ENCODE peak calls at places on chromosome 9, in eight cellular contexts. N is mesothelial cell of epicardium; D is lower leg skin; E is PC-3; W is transverse colon; S is A673; C is psoas muscle; T is CD4-positive, alpha-beta T cell. I is an unnamed sample.

GRCh38 chr9:128121924-128122808 is 5.4 kb downstream of the PTGES2 start:
- DNase-seq in N (no peak), D (no peak), E (no peak), W (no peak), S (no peak), C (peak; percentile 46), T (no peak), I (no peak)

GRCh38 chr9:21110708-21111576 is 30.7 kb downstream of the IFNW1 start:
- DNase-seq in N (no peak), D (no peak), E (peak; percentile 79), W (no peak), S (peak; percentile 74), C (no peak), T (no peak), I (no peak)

GRCh38 chr9:106945727-106946690 is 83.0 kb downstream of the ZNF462 start:
- DNase-seq in N (no peak), D (no peak), E (peak; percentile 40), W (no peak), S (no peak), C (no peak), T (no peak), I (no peak)

GRCh38 chr9:88433583-88434240 is 45.5 kb downstream of the SPIN1 start:
- DNase-seq in N (no peak), D (no peak), E (peak; percentile 44), W (no peak), S (peak; percentile 49), C (no peak), T (no peak), I (no peak)

GRCh38 chr9:82993856-82994605 is 68.9 kb downstream of the RASEF start:
- DNase-seq in N (no peak), D (no peak), E (no peak), W (no peak), S (no peak), C (no peak), T (no peak), I (no peak)

GRCh38 chr9:70113403-70114022 is 69.9 kb downstream of the MAMDC2 start:
- DNase-seq in N (no peak), D (peak; percentile 86), E (peak; percentile 53), W (peak; percentile 39), S (peak; percentile 60), C (peak; percentile 68), T (peak; percentile 4), I (peak; percentile 34)

GRCh38 chr9:16871358-16872151 is 1.1 kb upstream of the BNC2 start:
- DNase-seq in N (peak; percentile 70), D (peak; percentile 90), E (peak; percentile 71), W (peak; percentile 44), S (peak; percentile 12), C (peak; percentile 79), T (no peak), I (peak; percentile 52)

GRCh38 chr9:708182-708555 is 133.3 kb upstream of the DMRT1 start:
- DNase-seq in N (no peak), D (no peak), E (no peak), W (no peak), S (no peak), C (no peak), T (no peak), I (no peak)

GRCh38 chr9:87518702-87519335 is 21.2 kb downstream of the DAPK1 start:
- DNase-seq in N (no peak), D (peak; percentile 89), E (no peak), W (peak; percentile 46), S (peak; percentile 89), C (peak; percentile 75), T (no peak), I (peak; percentile 69)

GRCh38 chr9:134955801-134956200 is 38.1 kb upstream of the FCN1 start:
- DNase-seq in N (no peak), D (peak; percentile 70), E (no peak), W (no peak), S (no peak), C (peak; percentile 41), T (no peak), I (no peak)

GRCh38 chr9:75788006-75788634 is 102.4 kb upstream of the PCSK5 start:
- DNase-seq in N (no peak), D (no peak), E (no peak), W (no peak), S (no peak), C (peak; percentile 63), T (no peak), I (peak; percentile 52)

GRCh38 chr9:7668541-7668940 is 131.0 kb downstream of the DMAC1 start:
- DNase-seq in N (no peak), D (no peak), E (no peak), W (no peak), S (no peak), C (no peak), T (no peak), I (no peak)

GRCh38 chr9:7671847-7672246 is 127.7 kb downstream of the DMAC1 start:
- DNase-seq in N (no peak), D (no peak), E (no peak), W (no peak), S (no peak), C (no peak), T (no peak), I (no peak)

DNA sequence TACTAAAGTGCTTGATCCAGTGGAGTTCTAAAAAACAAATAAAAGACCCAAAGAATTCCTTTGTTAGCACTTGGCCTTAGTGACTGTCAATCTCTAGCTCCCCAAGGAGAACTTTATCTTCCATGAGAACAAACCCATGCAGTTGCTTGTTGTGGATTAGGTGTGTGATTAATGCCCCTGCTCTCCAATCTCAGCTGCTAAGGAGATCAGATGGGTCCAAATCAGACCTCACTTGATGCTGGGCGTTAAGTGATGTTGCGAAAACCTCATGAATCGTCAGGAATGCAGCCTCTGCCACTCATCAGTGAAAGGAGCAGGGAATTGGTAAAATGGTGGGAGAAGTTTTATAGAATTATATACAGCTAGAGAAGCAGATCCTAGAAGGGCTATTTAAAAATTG is 133.7 kb downstream of the DMAC1 start:
- DNase-seq in N (no peak), D (no peak), E (no peak), W (no peak), S (no peak), C (no peak), T (no peak), I (no peak)
- TF ChIP-seq CTCF in N (no peak), D (no peak), E (no peak), W (no peak), S (no peak), C (no peak), T (no peak), I (no peak)

DNA sequence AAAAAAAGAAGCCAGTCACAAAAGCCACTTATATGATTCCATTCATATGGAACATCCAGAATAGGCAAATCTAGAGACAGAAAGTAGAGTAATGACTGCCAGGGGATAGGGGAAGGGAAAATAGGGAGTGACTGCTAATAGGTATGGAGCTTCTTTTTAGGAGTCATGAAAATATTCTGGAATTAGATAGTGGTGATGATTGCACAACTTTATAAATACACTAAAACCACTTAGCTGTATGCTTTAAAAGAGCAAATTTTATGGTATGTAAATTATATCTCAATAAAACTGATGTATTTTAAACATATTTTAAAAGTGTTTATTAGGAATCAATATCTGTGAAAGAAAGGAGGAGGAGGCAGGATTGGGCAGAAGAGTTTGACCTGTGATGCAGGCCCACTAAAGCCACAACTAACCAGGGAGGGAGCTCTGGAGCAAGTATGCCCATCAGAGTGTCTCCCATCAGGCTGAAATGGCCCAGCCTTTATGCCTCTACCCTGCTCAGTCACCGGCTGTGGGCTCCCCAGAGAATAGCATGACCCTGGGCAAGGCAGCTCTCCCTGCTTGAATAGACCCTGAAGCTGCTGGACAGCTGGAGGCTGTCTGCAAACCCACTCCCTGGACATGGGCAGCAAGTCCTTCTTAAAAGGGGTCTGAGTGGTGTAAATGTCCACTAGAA is 96.0 kb upstream of the SLC44A1 start:
- DNase-seq in N (no peak), D (no peak), E (no peak), W (no peak), S (no peak), C (no peak), T (no peak), I (no peak)
- TF ChIP-seq CTCF in N (no peak), D (no peak), E (no peak), W (no peak), S (no peak), C (no peak), T (no peak), I (no peak)

GRCh38 chr9:133342083-133342406 is 5.9 kb downstream of the MED22 start:
- DNase-seq in N (no peak), D (no peak), E (no peak), W (no peak), S (peak; percentile 23), C (no peak), T (no peak), I (no peak)

GRCh38 chr9:133344071-133344470 is 3.9 kb downstream of the MED22 start:
- DNase-seq in N (no peak), D (no peak), E (no peak), W (no peak), S (no peak), C (no peak), T (no peak), I (no peak)

GRCh38 chr9:133340916-133341315 is 4.9 kb upstream of the SURF6 start:
- DNase-seq in N (no peak), D (no peak), E (no peak), W (no peak), S (no peak), C (no peak), T (no peak), I (no peak)

GRCh38 chr9:133341369-133342082 is 5.5 kb upstream of the SURF6 start:
- DNase-seq in N (no peak), D (peak; percentile 91), E (no peak), W (peak; percentile 47), S (no peak), C (peak; percentile 74), T (no peak), I (peak; percentile 63)

DNA sequence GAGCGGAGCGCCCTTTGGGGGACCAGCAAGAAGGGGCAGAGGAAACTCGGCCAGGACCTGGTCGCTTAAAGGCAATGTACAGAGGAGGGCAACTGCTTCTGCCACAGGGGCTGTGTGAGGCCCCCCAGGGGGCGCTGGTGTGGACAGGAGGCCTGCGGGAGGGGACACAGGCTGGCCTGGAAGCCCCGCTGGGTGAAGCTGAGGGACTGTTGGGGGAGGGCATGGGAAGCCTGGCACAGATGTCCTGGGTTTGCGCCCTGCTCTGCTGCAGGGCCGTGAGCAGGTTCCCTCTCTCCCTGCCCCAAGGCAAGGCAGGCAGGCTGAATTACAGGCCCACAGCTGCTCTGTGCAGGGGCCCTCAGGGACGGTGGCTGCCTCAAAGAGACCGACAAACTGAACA is 5.4 kb downstream of the MED22 start:
- DNase-seq in N (no peak), D (no peak), E (no peak), W (no peak), S (no peak), C (no peak), T (no peak), I (no peak)
- TF ChIP-seq CTCF in N (no peak), D (no peak), E (peak; percentile 23), W (no peak), S (no peak), C (no peak), T (no peak), I (no peak)

GRCh38 chr9:121074370-121075250 is at the start of gene CNTRL:
- DNase-seq in N (peak; percentile 89), D (peak; percentile 98), E (peak; percentile 81), W (peak; percentile 88), S (peak; percentile 96), C (peak; percentile 92), T (peak; percentile 76), I (peak; percentile 93)

GRCh38 chr9:121071356-121071755 is 3.4 kb upstream of the CNTRL start:
- DNase-seq in N (no peak), D (no peak), E (no peak), W (no peak), S (no peak), C (no peak), T (no peak), I (no peak)

GRCh38 chr9:121073038-121073437 is 1.7 kb upstream of the CNTRL start:
- DNase-seq in N (no peak), D (peak; percentile 89), E (peak; percentile 22), W (peak; percentile 33), S (peak; percentile 91), C (peak; percentile 64), T (no peak), I (peak; percentile 56)

GRCh38 chr9:121075251-121076036 is 689 bp downstream of the CNTRL start:
- DNase-seq in N (no peak), D (no peak), E (peak; percentile 19), W (no peak), S (no peak), C (no peak), T (peak; percentile 7), I (no peak)
- TF ChIP-seq CTCF in N (no peak), D (no peak), E (peak; percentile 27), W (no peak), S (no peak), C (no peak), T (peak; percentile 31), I (no peak)

I was measured in heart left ventricle.